ENCODE peak calls at places on chromosomes 1 and 21, in seven cellular contexts. S is CD8-positive, alpha-beta T cell; D is mesendoderm; N is tibial artery; M is pancreas; H is neural progenitor cell; B is right lobe of liver. P is an unnamed sample.

GRCh38 chr1:117590273-117590925 is 15.4 kb upstream of the TENT5C start:
- DNase-seq in M (peak; percentile 85), H (no peak), N (no peak), S (no peak), B (no peak), D (peak; percentile 31), P (no peak)

GRCh38 chr1:198620951-198621824 is 17.7 kb upstream of the PTPRC start:
- DNase-seq in S (peak; percentile 74), N (no peak), B (no peak), H (no peak), M (no peak), D (no peak), P (no peak)

GRCh38 chr1:3249846-3250501 is 181.0 kb downstream of the PRDM16 start:
- DNase-seq in S (no peak), H (no peak), M (peak; percentile 65), N (no peak), B (no peak), D (peak; percentile 17), P (no peak)

GRCh38 chr1:101178341-101178687 is 58.5 kb upstream of the S1PR1 start:
- DNase-seq in M (no peak), N (no peak), S (no peak), B (no peak), D (no peak), H (no peak), P (no peak)

GRCh38 chr1:53172751-53173498 is 23.7 kb upstream of the CPT2 start:
- DNase-seq in N (no peak), D (peak; percentile 77), H (peak; percentile 57), S (no peak), B (no peak), M (no peak), P (no peak)

GRCh38 chr1:201172999-201173610 is 17.5 kb upstream of the IGFN1 start:
- DNase-seq in H (no peak), B (no peak), S (no peak), M (no peak), D (no peak), N (no peak), P (no peak)

GRCh38 chr1:169238506-169238905 is 129.1 kb downstream of the NME7 start:
- DNase-seq in H (no peak), S (no peak), D (no peak), B (no peak), M (no peak), N (no peak), P (no peak)

GRCh38 chr1:225508538-225509375 is 80.9 kb upstream of the LBR start:
- DNase-seq in H (peak; percentile 63), B (no peak), D (peak; percentile 92), N (peak; percentile 59), S (no peak), M (peak; percentile 47), P (no peak)

GRCh38 chr1:68273530-68273929 is 41.2 kb upstream of the WLS start:
- DNase-seq in B (no peak), D (no peak), M (no peak), H (no peak), N (no peak), S (no peak), P (no peak)

GRCh38 chr21:43957629-43958362 is 54.3 kb upstream of the TRAPPC10 start:
- DNase-seq in H (no peak), N (no peak), D (no peak), M (no peak), B (no peak), S (no peak), P (no peak)

GRCh38 chr1:185896863-185897262 is 162.7 kb downstream of the HMCN1 start:
- DNase-seq in M (no peak), N (no peak), H (no peak), S (no peak), D (no peak), B (no peak), P (no peak)

GRCh38 chr1:5333326-5333725 is 658.9 kb downstream of the NPHP4 start:
- DNase-seq in N (no peak), M (peak; percentile 41), D (no peak), H (no peak), B (no peak), S (no peak), P (no peak)

GRCh38 chr21:45103966-45104520 is 29.7 kb downstream of the ADARB1 start:
- DNase-seq in B (no peak), M (no peak), N (no peak), H (no peak), S (no peak), D (no peak), P (no peak)
- H3K4me1 ChIP-seq in B (no peaks in the 10 kb centered on the region), M (peaks cover 7% of the 10 kb centered on the region), N (peaks cover 100% of the 10 kb centered on the region), H (peaks cover 15% of the 10 kb centered on the region), S (peaks cover 18% of the 10 kb centered on the region), D (peaks cover 2% of the 10 kb centered on the region), P (peaks cover 74% of the 10 kb centered on the region)

GRCh38 chr1:119594386-119594785 is 53.7 kb downstream of the ZNF697 start:
- DNase-seq in N (no peak), D (no peak), B (no peak), S (no peak), H (no peak), M (no peak), P (no peak)
- H3K27me3 ChIP-seq in N (no peaks in the 10 kb centered on the region), D (no peaks in the 10 kb centered on the region), B (no peaks in the 10 kb centered on the region), S (no peaks in the 10 kb centered on the region), H (no peaks in the 10 kb centered on the region), M (no peaks in the 10 kb centered on the region), P (no peaks in the 10 kb centered on the region)

GRCh38 chr1:208233978-208234377 is 10.2 kb downstream of the PLXNA2 start:
- DNase-seq in H (no peak), N (no peak), B (no peak), D (no peak), S (no peak), M (no peak), P (no peak)

GRCh38 chr1:208234721-208235120 is 9.5 kb downstream of the PLXNA2 start:
- DNase-seq in S (no peak), N (no peak), H (no peak), B (no peak), M (peak; percentile 55), D (no peak), P (no peak)

GRCh38 chr1:208235983-208236761 is 8.0 kb downstream of the PLXNA2 start:
- DNase-seq in S (no peak), H (no peak), N (peak; percentile 81), B (no peak), D (no peak), M (no peak), P (peak; percentile 58)

GRCh38 chr1:208237241-208237640 is 6.9 kb downstream of the PLXNA2 start:
- DNase-seq in N (no peak), H (no peak), B (peak; percentile 0), D (no peak), S (no peak), M (no peak), P (no peak)

GRCh38 chr1:208235356-208235982 is 8.7 kb downstream of the PLXNA2 start:
- DNase-seq in D (peak; percentile 97), N (no peak), S (no peak), H (no peak), M (no peak), B (no peak), P (no peak)
- H3K4me1 ChIP-seq in D (peaks cover 60% of the 10 kb centered on the region), N (peaks cover 99% of the 10 kb centered on the region), S (peaks cover 17% of the 10 kb centered on the region), H (peaks cover 76% of the 10 kb centered on the region), M (peaks cover 80% of the 10 kb centered on the region), B (no peaks in the 10 kb centered on the region), P (peaks cover 98% of the 10 kb centered on the region)

GRCh38 chr1:7319196-7319595 is 451.9 kb upstream of the VAMP3 start:
- DNase-seq in D (no peak), B (no peak), N (no peak), H (no peak), M (no peak), S (no peak), P (no peak)
- H3K27me3 ChIP-seq in D (no peaks in the 10 kb centered on the region), B (no peaks in the 10 kb centered on the region), N (peaks cover 7% of the 10 kb centered on the region), H (peaks cover 3% of the 10 kb centered on the region), M (no peaks in the 10 kb centered on the region), S (no peaks in the 10 kb centered on the region), P (no peaks in the 10 kb centered on the region)

GRCh38 chr1:50424940-50425375 is 1.7 kb upstream of the DMRTA2 start:
- DNase-seq in S (no peak), H (peak; percentile 48), D (peak; percentile 43), B (no peak), M (no peak), N (no peak), P (no peak)
- H3K4me1 ChIP-seq in S (peaks cover 22% of the 10 kb centered on the region), H (peaks cover 30% of the 10 kb centered on the region), D (peaks cover 4% of the 10 kb centered on the region), B (no peaks in the 10 kb centered on the region), M (peaks cover 8% of the 10 kb centered on the region), N (peaks cover 71% of the 10 kb centered on the region), P (peaks cover 62% of the 10 kb centered on the region)

DNA sequence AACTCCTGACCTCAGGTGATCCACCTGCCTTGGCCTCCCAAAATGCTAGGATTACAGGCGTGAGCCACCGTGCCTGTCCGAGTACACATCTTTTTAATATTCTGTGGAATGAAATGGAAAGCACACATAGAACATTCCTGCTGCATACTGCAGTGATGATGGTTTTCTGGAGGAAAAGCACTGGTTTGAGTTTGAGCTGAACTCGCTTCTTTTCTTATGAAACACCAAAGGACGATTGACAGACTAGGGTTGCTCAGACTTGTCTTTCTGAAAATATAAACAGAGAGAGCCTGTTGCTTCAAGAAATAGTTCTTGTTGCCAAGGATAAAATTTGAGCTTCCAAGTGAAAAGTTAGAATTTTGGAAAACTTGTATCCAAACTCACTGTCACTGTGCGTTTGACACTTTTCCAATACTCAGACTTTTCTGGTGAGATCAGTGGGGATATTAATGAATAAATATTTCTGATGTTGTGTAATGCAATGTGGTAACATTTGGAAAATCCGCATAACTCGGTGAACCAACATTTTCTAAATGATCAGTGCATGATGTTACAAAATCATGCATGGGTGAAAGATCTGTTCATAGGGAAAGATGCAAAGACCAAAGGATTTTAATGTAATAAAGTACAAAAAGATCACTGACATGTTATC is 15.0 kb upstream of the ERMAP start:
- DNase-seq in B (no peak), S (no peak), N (no peak), D (no peak), M (no peak), H (no peak), P (no peak)
- H3K27me3 ChIP-seq in B (no peaks in the 10 kb centered on the region), S (no peaks in the 10 kb centered on the region), N (no peaks in the 10 kb centered on the region), D (no peaks in the 10 kb centered on the region), M (no peaks in the 10 kb centered on the region), H (no peaks in the 10 kb centered on the region), P (no peaks in the 10 kb centered on the region)

GRCh38 chr1:72369358-72369757 is 87.0 kb upstream of the NEGR1 start:
- DNase-seq in D (no peak), B (no peak), H (no peak), M (no peak), N (no peak), S (no peak), P (no peak)
- H3K4me1 ChIP-seq in D (peaks cover 3% of the 10 kb centered on the region), B (no peaks in the 10 kb centered on the region), H (no peaks in the 10 kb centered on the region), M (no peaks in the 10 kb centered on the region), N (no peaks in the 10 kb centered on the region), S (no peaks in the 10 kb centered on the region), P (no peaks in the 10 kb centered on the region)